ENCODE peak calls at places on chromosomes 13 and 19, in seven cellular contexts. U is astrocyte of the spinal cord; T is Caco-2; J is OCI-LY7; W is psoas muscle; K is heart right ventricle; B is CD8-positive, alpha-beta T cell. L is an unnamed sample.

GRCh38 chr19:9789066-9789465 is 20.5 kb upstream of the ZNF846 start:
- DNase-seq in T (no peak), B (no peak), J (no peak), K (no peak), U (no peak), W (no peak), L (no peak)

GRCh38 chr13:46339035-46339666 is 47.9 kb downstream of the RUBCNL start:
- DNase-seq in B (no peak), T (no peak), K (peak), J (no peak), U (peak), W (peak), L (peak)

GRCh38 chr13:96661612-96662011 is 332.7 kb downstream of the OXGR1 start:
- DNase-seq in B (no peak), K (no peak), T (no peak), U (no peak), W (no peak), J (no peak), L (no peak)

GRCh38 chr13:22040810-22041364 is 370.0 kb downstream of the FGF9 start:
- DNase-seq in J (no peak), T (peak), B (no peak), W (no peak), K (no peak), U (no peak), L (no peak)

GRCh38 chr19:3580156-3580955 is 4.9 kb upstream of the GIPC3 start:
- DNase-seq in W (no peak), U (peak), T (no peak), K (no peak), B (no peak), J (no peak), L (peak)

GRCh38 chr19:19297759-19298158 is 22.6 kb downstream of the SUGP1 start:
- DNase-seq in K (peak), B (no peak), U (no peak), W (no peak), T (no peak), J (no peak), L (no peak)

GRCh38 chr19:5949792-5950305 is 28.1 kb downstream of the RANBP3 start:
- DNase-seq in W (no peak), T (no peak), U (no peak), J (peak), B (peak), K (peak), L (no peak)

GRCh38 chr13:102742506-102742905 is 31.1 kb downstream of the TEX30 start:
- DNase-seq in W (no peak), T (no peak), K (no peak), U (no peak), B (no peak), J (no peak), L (no peak)

GRCh38 chr19:33905937-33906577 is 109.4 kb downstream of the KCTD15 start:
- DNase-seq in T (peak), J (no peak), K (peak), W (peak), B (no peak), U (no peak), L (no peak)

GRCh38 chr13:42593719-42594012 is 19.7 kb downstream of the TNFSF11 start:
- DNase-seq in W (no peak), U (no peak), T (no peak), B (no peak), J (no peak), K (no peak), L (no peak)

GRCh38 chr13:43942301-43942700 is 62.6 kb downstream of the LACC1 start:
- DNase-seq in B (no peak), U (peak), K (no peak), W (no peak), T (no peak), J (no peak), L (no peak)

GRCh38 chr19:29770653-29771052 is 41.1 kb upstream of the CCNE1 start:
- DNase-seq in B (no peak), T (no peak), W (no peak), U (no peak), J (no peak), K (no peak), L (no peak)

GRCh38 chr19:29745253-29745652 is 30.2 kb upstream of the C19orf12 start:
- DNase-seq in B (no peak), K (no peak), J (no peak), T (no peak), U (no peak), W (no peak), L (no peak)

GRCh38 chr19:32373614-32374295 is 28.3 kb downstream of the ZNF507 start:
- DNase-seq in U (peak), B (no peak), T (peak), W (no peak), K (peak), J (no peak), L (peak)

DNA sequence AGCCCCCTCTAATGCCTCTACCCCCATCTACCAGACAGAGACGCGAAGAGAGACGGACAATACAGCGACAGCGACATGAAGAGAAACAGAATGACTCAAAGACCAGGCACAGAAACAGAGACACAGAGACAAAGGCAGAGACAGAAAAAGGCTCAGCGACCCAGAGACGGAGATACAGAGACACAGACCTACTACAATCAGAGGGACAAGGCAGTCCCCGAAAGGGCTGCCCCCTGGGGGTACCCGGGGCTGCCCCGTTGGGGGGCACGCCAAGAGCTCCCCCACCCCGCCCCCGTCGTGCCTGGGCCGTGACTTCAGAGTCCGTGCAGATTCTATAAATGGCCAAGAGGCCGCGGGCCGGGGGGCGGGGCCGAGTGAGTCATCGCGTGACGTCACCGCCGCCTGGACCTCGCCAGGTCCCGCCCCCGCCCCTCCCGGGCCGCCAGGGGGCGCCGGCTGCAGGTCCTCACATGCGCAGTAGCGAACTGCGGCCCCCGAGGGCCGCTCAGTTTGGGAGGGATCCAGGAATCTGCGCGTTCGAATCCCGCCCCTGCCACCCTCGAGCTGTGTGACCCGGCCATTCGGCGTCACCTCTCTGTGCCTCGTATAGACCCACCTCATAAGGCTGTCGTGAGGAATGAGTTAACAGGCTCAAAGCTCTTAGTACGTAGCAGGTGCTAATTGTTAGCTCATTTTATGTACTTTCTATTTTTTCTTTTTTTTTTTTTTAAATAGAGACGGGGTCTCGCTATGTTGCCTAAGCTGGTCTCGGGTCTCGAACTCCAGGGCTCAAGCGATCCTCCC is 2.7 kb upstream of the CNN1 start:
- DNase-seq in J (peak), U (peak), W (peak), T (peak), B (peak), K (peak), L (peak)
- TF ChIP-seq CTCF in J (peak), U (peak), W (peak), T (peak), B (peak), K (peak), L (peak)

GRCh38 chr13:106961219-106961618 is 393.3 kb upstream of the ARGLU1 start:
- DNase-seq in K (no peak), U (no peak), B (no peak), J (no peak), W (no peak), T (peak), L (no peak)
- H3K4me3 ChIP-seq in K (no peak), U (no peak), B (no peak), J (no peak), W (no peak), T (no peak), L (no peak)

GRCh38 chr19:46076031-46076880 is 35.5 kb upstream of the IGFL4 start:
- DNase-seq in W (no peak), K (no peak), B (no peak), U (no peak), J (no peak), T (no peak), L (no peak)
- TF ChIP-seq CTCF in W (no peak), K (no peak), B (no peak), U (no peak), J (peak), T (peak), L (no peak)

GRCh38 chr13:50226515-50227147 is 211.4 kb downstream of the KCNRG start:
- DNase-seq in B (no peak), W (no peak), K (no peak), J (no peak), U (no peak), T (no peak), L (no peak)

GRCh38 chr13:50229935-50230334 is 214.7 kb downstream of the KCNRG start:
- DNase-seq in W (no peak), B (no peak), T (no peak), K (no peak), U (no peak), J (no peak), L (no peak)

GRCh38 chr13:50228527-50228926 is 213.3 kb downstream of the KCNRG start:
- DNase-seq in B (no peak), T (no peak), U (no peak), J (no peak), K (no peak), W (no peak), L (no peak)

GRCh38 chr13:50227356-50227755 is 212.1 kb downstream of the KCNRG start:
- DNase-seq in J (no peak), W (no peak), B (no peak), T (no peak), U (no peak), K (no peak), L (no peak)

DNA sequence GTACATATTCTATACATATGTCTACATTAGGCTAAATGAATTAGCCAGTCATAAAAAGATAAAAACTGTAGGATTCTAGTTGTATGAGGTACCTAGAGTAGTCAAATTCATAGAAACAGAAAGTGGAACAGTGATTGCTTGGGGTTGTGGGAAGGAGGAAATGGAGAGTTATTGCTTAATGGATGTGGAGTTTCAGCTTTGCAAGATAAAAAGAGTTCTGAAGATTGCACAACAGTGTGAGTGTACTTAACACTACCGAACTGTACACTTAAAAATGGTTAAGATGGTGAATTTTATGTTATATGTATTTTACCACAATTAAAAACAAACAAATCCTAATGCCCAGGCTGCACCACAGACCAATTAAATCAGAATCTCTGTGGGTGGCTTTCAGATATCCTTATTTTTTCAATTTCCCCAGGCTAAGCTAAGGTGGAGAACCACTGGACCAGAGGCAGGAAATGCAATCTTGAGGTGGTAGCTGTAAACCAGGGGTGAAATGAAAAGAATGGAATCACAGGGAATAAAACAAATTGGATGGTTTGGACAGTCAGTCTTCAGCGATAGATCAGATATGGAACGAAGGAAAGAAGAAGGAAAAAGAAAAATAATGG is 215.2 kb downstream of the KCNRG start:
- DNase-seq in J (no peak), W (no peak), K (no peak), B (no peak), U (peak), T (no peak), L (peak)
- H3K4me3 ChIP-seq in J (no peak), W (no peak), K (no peak), B (no peak), U (no peak), T (no peak), L (no peak)

GRCh38 chr19:57769345-57770131 is at the start of gene ZNF586:
- DNase-seq in K (peak), U (peak), T (peak), J (peak), W (peak), B (peak), L (peak)
- TF ChIP-seq CTCF in K (no peak), U (no peak), T (no peak), J (no peak), W (no peak), B (no peak), L (no peak)